ENCODE peak calls at places on chromosomes 12 and 14, in four cellular contexts. Q is MM.1S, O is endothelial cell of umbilical vein, K is fibroblast of lung. B is an unnamed sample. For H3K9me3, the result is how much of the 10 kb centered on the place peaks cover.

GRCh38 chr12:19529933-19530630 is 90.8 kb downstream of the AEBP2 start:
- DNase-seq in O (peak), K (peak), Q (no peak), B (no peak)

GRCh38 chr12:34205401-34205800 is 183.1 kb downstream of the ALG10 start:
- DNase-seq in Q (no peak), K (no peak), O (no peak), B (no peak)

GRCh38 chr12:13194462-13195110 is 1.9 kb upstream of the EMP1 start:
- DNase-seq in Q (no peak), K (no peak), O (no peak), B (no peak)

GRCh38 chr12:41967668-41968649 is 176.7 kb downstream of the GXYLT1 start:
- DNase-seq in K (peak), O (peak), Q (no peak), B (no peak)

GRCh38 chr12:103441437-103442186 is 54.2 kb downstream of the C12orf42 start:
- DNase-seq in O (no peak), K (no peak), Q (peak), B (no peak)

GRCh38 chr14:61284001-61284400 is 2.9 kb upstream of the TMEM30B start:
- DNase-seq in Q (peak), K (no peak), O (no peak), B (no peak)

GRCh38 chr12:89992668-89993401 is 284.2 kb upstream of the ATP2B1 start:
- DNase-seq in K (no peak), Q (no peak), O (peak), B (no peak)

GRCh38 chr12:13189254-13189653 is 7.3 kb upstream of the EMP1 start:
- DNase-seq in K (no peak), Q (no peak), O (no peak), B (no peak)

GRCh38 chr12:93078577-93078976 is 149.5 kb upstream of the EEA1 start:
- DNase-seq in O (no peak), Q (no peak), K (no peak), B (no peak)

GRCh38 chr12:85445060-85445938 is 165.3 kb downstream of the ALX1 start:
- DNase-seq in K (no peak), Q (no peak), O (no peak), B (no peak)

GRCh38 chr12:44286336-44286735 is 450.5 kb downstream of the TMEM117 start:
- DNase-seq in K (peak), Q (no peak), O (peak), B (no peak)

GRCh38 chr12:47794679-47795078 is 21.6 kb downstream of the SLC48A1 start:
- DNase-seq in K (no peak), O (no peak), Q (no peak), B (no peak)

GRCh38 chr12:29273178-29273843 is 107.7 kb downstream of the ERGIC2 start:
- DNase-seq in Q (no peak), K (no peak), O (no peak), B (peak)

GRCh38 chr14:22296722-22297121 is 292.3 kb downstream of the DAD1 start:
- DNase-seq in O (no peak), Q (peak), K (peak), B (no peak)

GRCh38 chr12:104622942-104623341 is 166.2 kb downstream of the CHST11 start:
- DNase-seq in K (no peak), O (no peak), Q (no peak), B (no peak)

GRCh38 chr12:105814283-105814682 is 324.5 kb downstream of the NUAK1 start:
- DNase-seq in Q (no peak), K (no peak), O (no peak), B (no peak)

GRCh38 chr14:100025111-100025510 is 40.1 kb upstream of the EVL start:
- DNase-seq in K (peak), O (peak), Q (peak), B (no peak)
- H3K9ac ChIP-seq in K (no peak), O (no peak), Q (no peak), B (no peak)

DNA sequence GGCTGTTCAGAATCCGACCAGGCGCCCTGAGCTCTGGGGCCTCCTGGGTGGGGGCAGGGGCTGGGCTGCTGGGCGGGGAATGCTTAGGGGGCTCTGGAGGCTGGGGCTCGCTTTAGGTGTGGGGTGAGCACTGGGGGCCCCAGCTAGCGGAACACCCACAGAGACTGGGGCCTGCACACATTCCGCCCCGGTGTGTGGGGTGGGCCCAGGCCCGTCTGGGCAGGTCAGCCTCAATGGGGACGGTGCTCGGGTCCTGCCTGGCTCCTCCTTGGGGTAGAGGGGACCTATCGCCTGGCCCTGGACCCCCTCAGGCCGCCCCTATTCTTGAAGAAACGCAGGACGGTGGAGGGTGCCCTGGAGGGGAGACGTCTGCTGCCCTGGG is 364.8 kb downstream of the TMEM121 start:
- DNase-seq in O (no peak), Q (no peak), K (no peak), B (peak)
- H3K9me3 ChIP-seq in O (under half), Q (under half), K (under half), B (under half)

GRCh38 chr12:497501-498160 is 37.9 kb downstream of the B4GALNT3 start:
- DNase-seq in O (no peak), Q (no peak), K (no peak), B (no peak)

GRCh38 chr12:503111-503761 is 43.5 kb downstream of the B4GALNT3 start:
- DNase-seq in K (peak), Q (no peak), O (peak), B (peak)

GRCh38 chr12:496736-497135 is 37.0 kb downstream of the B4GALNT3 start:
- DNase-seq in Q (no peak), K (no peak), O (no peak), B (no peak)

GRCh38 chr12:501722-502447 is 42.1 kb downstream of the B4GALNT3 start:
- DNase-seq in Q (no peak), O (no peak), K (no peak), B (no peak)

DNA sequence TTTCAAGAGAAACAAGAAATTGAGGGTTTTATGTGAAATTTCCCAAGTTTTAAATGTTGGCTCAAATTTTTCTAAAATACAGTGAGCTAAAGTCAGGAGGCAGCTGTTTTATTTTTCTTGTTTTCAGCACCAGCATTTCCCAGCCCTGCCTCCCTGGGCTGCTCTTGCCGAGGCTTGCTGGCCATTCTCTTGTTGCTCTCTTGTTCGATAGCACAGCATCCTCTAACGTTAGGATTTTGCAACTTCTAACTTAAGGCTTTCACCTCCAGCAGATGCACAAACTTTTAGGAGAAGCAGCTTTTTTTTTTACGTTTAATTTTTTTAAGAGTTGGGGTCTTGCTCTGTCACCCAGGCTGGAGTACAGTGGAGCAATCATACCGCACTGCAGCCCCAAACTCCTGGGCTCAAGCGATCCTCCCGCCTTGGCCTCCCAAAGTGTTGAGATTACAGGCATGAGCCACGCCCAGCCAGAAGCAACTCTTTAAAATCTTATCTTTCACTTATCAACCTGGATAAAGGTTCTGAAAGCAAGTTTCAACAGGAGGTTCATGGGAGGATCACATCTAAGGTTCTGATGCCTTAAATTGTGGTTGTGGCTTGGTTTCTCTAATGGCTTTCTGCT is 40.2 kb downstream of the B4GALNT3 start:
- DNase-seq in O (no peak), Q (no peak), K (no peak), B (no peak)
- TF ChIP-seq CTCF in O (no peak), Q (no peak), K (peak), B (no peak)

GRCh38 chr12:49105504-49106120 is 5.0 kb downstream of the LMBR1L start:
- DNase-seq in O (peak), K (peak), Q (no peak), B (no peak)
- H3K9ac ChIP-seq in O (no peak), K (no peak), Q (no peak), B (no peak)

GRCh38 chr14:24268225-24268624 is 3.2 kb downstream of the RABGGTA start:
- DNase-seq in O (no peak), Q (no peak), K (no peak), B (peak)
- H3K9me3 ChIP-seq in O (under half), Q (under half), K (under half), B (under half)

GRCh38 chr12:94140556-94140955 is 7.8 kb upstream of the PLXNC1 start:
- DNase-seq in Q (peak), O (no peak), K (no peak), B (no peak)
- TF ChIP-seq CTCF in Q (peak), O (peak), K (no peak), B (no peak)

DNA sequence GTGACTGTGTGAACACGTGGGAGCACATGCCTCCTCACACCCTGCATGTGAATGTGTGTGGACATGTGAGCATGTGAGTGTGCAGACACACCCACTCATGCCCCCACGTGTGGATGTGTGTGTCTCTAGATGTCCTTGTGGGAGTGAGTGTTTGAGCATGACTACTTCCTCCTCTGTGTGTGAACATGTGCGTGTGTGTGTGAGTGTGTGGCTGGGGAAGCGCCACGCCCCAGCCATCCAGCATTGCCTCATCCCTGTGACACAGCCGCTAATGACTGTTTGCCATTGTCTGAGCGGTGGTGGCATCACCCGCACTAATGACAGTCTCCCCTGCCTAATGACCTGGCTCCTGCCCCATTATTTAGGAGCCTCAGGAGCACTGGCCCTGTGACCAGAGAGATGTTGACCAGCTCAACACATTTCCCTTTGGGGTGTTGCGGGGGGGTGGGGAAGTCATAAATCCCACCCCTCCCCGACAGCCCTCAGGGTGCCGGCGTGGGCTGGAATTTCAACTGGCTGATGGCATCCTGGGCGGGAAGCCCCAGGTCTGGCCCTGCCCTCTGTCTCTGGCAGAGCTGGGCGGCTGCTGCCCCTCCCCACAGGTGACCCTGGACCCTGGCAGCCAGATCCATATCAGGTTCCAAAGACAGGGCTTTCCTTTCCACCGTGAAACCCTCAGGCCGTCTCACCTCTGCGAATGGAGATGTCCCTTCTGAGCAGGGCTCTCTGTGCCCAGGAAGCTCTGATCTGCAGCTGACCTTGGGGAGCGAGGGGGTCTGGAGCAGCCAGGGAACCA is 11.5 kb upstream of the KRT80 start:
- DNase-seq in O (no peak), K (peak), Q (no peak), B (peak)
- H3K9ac ChIP-seq in O (no peak), K (no peak), Q (no peak), B (peak)

GRCh38 chr14:37617864-37618365 is 22.5 kb downstream of the TTC6 start:
- DNase-seq in O (no peak), K (no peak), Q (no peak), B (no peak)
- H3K9me3 ChIP-seq in O (under half), K (under half), Q (under half), B (under half)

GRCh38 chr12:67774983-67775587 is 126.5 kb downstream of the DYRK2 start:
- DNase-seq in K (peak), O (no peak), Q (no peak), B (no peak)

GRCh38 chr12:67772276-67773169 is 124.0 kb downstream of the DYRK2 start:
- DNase-seq in K (peak), Q (no peak), O (no peak), B (no peak)

DNA sequence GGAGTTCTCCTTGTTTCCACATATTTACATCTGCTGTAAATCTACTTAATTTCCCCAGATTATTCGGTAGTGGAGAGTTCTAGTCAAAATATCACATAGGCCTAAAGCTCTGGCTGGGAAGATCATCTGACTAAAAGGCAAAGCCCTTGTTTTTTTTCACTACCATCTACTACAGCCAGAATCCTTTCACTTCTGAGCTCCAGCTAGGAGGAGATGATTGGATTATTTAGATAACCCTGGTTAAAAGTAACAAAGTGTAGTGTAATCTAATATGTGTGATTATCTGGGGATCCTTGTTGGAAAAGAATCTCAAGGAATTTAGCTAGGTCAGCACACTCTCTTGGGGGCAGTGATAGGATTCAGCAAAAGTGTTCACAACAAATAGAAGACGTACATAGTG is 125.4 kb downstream of the DYRK2 start:
- DNase-seq in Q (no peak), O (no peak), K (peak), B (no peak)
- TF ChIP-seq CTCF in Q (no peak), O (no peak), K (no peak), B (no peak)